ENCODE peak calls at places on chromosome 12, in five cellular contexts. H, O, U, W and C are unnamed samples.

GRCh38 chr12:2633176-2633824 is 161.5 kb upstream of the FKBP4 start:
- DNase-seq in O (no peak), W (no peak), H (peak; percentile 49), U (no peak), C (no peak)

GRCh38 chr12:43060738-43061137 is 471.2 kb upstream of the PRICKLE1 start:
- DNase-seq in U (no peak), H (no peak), O (no peak), W (no peak), C (no peak)

GRCh38 chr12:1644523-1645438 is 15.8 kb downstream of the WNT5B start:
- DNase-seq in U (no peak), H (peak; percentile 75), W (no peak), O (peak; percentile 83), C (peak; percentile 79)

GRCh38 chr12:122048156-122048555 is 26.5 kb downstream of the BCL7A start:
- DNase-seq in H (no peak), U (no peak), W (no peak), O (no peak), C (no peak)

GRCh38 chr12:88142610-88142991 is 494 bp downstream of the TMTC3 start:
- DNase-seq in W (peak; percentile 40), U (no peak), H (peak; percentile 67), O (peak; percentile 22), C (no peak)

GRCh38 chr12:124501827-124502226 is 65.6 kb downstream of the NCOR2 start:
- DNase-seq in O (no peak), W (no peak), U (no peak), H (no peak), C (no peak)

GRCh38 chr12:93456077-93456476 is 11.2 kb upstream of the MRPL42 start:
- DNase-seq in W (no peak), H (no peak), O (no peak), U (no peak), C (no peak)

GRCh38 chr12:83997425-83997824 is 915.2 kb downstream of the SLC6A15 start:
- DNase-seq in O (no peak), U (no peak), W (no peak), H (no peak), C (no peak)

GRCh38 chr12:11486623-11487444 is 91.5 kb upstream of the PRB2 start:
- DNase-seq in H (peak; percentile 77), O (peak; percentile 83), W (peak; percentile 93), U (peak; percentile 66), C (peak; percentile 80)

GRCh38 chr12:57626111-57626928 is 6.7 kb downstream of the B4GALNT1 start:
- DNase-seq in H (no peak), O (no peak), W (no peak), U (no peak), C (no peak)

GRCh38 chr12:27083861-27084271 is 1.5 kb upstream of the C12orf71 start:
- DNase-seq in U (no peak), O (no peak), W (peak; percentile 75), H (no peak), C (peak; percentile 25)

GRCh38 chr12:102343361-102344121 is 136.8 kb downstream of the IGF1 start:
- DNase-seq in U (peak; percentile 55), H (no peak), W (peak; percentile 37), O (no peak), C (no peak)

GRCh38 chr12:57118711-57119271 is 7.6 kb upstream of the STAT6 start:
- DNase-seq in W (no peak), O (no peak), U (no peak), H (no peak), C (no peak)

GRCh38 chr12:51360315-51360714 is 13.8 kb upstream of the CELA1 start:
- DNase-seq in O (no peak), W (no peak), H (no peak), U (no peak), C (no peak)

GRCh38 chr12:131048611-131048990 is 94.9 kb downstream of the ADGRD1 start:
- DNase-seq in U (no peak), O (no peak), W (no peak), H (no peak), C (no peak)

GRCh38 chr12:93832126-93832525 is 155.0 kb downstream of the CRADD start:
- DNase-seq in W (no peak), O (no peak), H (no peak), U (no peak), C (no peak)

GRCh38 chr12:122517877-122518276 is 8.9 kb downstream of the RSRC2 start:
- DNase-seq in W (no peak), U (no peak), H (no peak), O (peak; percentile 84), C (no peak)

GRCh38 chr12:3220382-3221321 is 143.5 kb downstream of the TSPAN9 start:
- DNase-seq in U (no peak), O (no peak), H (no peak), W (no peak), C (no peak)

GRCh38 chr12:13256705-13257045 is 60.1 kb downstream of the EMP1 start:
- DNase-seq in O (no peak), W (no peak), H (no peak), U (no peak), C (no peak)

GRCh38 chr12:19130224-19131019 is 889 bp downstream of the PLEKHA5 start:
- DNase-seq in O (peak; percentile 53), W (peak; percentile 62), U (peak; percentile 46), H (peak; percentile 71), C (peak; percentile 67)

GRCh38 chr12:1305063-1305434 is 289.3 kb downstream of the FBXL14 start:
- DNase-seq in W (no peak), H (no peak), O (no peak), U (no peak), C (no peak)

GRCh38 chr12:12909228-12909994 is 18.0 kb downstream of the GPRC5A start:
- DNase-seq in U (peak; percentile 30), W (no peak), H (no peak), O (no peak), C (no peak)

GRCh38 chr12:24507827-24508226 is 441.1 kb downstream of the BCAT1 start:
- DNase-seq in W (no peak), U (no peak), O (no peak), H (no peak), C (no peak)

GRCh38 chr12:118190266-118190665 is 54.3 kb downstream of the PEBP1 start:
- DNase-seq in U (no peak), W (peak; percentile 7), O (peak; percentile 36), H (no peak), C (no peak)

GRCh38 chr12:86331457-86331856 is 75.3 kb upstream of the MGAT4C start:
- DNase-seq in H (no peak), W (no peak), O (no peak), U (no peak), C (no peak)

GRCh38 chr12:46164186-46164585 is 104.7 kb downstream of the SLC38A1 start:
- DNase-seq in W (no peak), H (no peak), U (no peak), O (no peak), C (no peak)

GRCh38 chr12:112936264-112936663 is 2.0 kb upstream of the OAS3 start:
- DNase-seq in U (no peak), H (no peak), O (no peak), W (no peak), C (no peak)

GRCh38 chr12:89748791-89749190 is 40.2 kb upstream of the ATP2B1 start:
- DNase-seq in O (no peak), W (no peak), H (no peak), U (no peak), C (no peak)

GRCh38 chr12:64894827-64895475 is 70.5 kb downstream of the TBC1D30 start:
- DNase-seq in O (no peak), U (no peak), H (no peak), W (no peak), C (no peak)

GRCh38 chr12:111255261-111255660 is 113.6 kb downstream of the PHETA1 start:
- DNase-seq in U (no peak), O (no peak), W (no peak), H (no peak), C (no peak)

DNA sequence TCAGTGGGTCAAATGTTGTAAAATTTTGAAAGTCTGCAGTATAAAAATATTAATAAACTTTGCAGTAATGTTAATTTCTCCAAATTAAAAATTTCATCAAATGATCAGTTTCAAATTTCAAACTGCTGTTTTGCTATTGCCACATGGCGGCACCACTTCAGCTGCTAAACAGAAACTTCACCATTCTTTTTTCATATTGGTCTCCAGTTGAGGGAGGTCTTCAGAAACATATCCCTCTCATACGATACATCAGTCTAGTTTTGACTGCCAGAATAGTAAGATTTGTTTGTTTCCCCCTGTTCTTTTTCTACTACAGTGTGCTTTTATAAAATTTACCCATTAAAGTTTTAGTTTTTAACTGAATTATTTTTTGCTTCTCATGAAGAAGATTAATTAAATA is 4.2 kb upstream of the TRHDE start:
- DNase-seq in U (no peak), H (no peak), O (no peak), W (no peak), C (no peak)
- TF ChIP-seq CTCF in U (peak; percentile 39), H (peak; percentile 7), O (no peak), W (peak; percentile 34), C (no peak)

DNA sequence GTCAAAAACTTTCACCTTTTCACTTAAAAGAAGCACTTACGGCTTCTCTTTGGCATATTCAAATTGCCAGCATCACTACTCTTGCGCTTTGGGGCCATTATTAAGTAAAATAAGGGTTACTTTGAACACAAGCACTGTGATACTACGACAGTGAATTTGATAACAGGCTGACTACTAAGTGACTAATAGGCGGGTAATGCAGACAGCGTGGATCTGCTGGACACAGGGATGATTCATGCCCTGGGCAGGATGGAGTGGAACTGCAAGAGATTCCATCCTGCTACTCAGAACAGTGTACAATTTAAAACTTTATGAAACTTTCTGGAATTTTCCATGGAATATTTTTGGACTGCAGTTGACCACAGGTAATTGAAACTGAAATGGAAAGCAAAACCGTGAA is 45.9 kb downstream of the YEATS4 start:
- DNase-seq in O (peak; percentile 88), W (no peak), U (peak; percentile 82), H (no peak), C (peak; percentile 33)
- H3K27ac ChIP-seq in O (peak overlapping the region; percentile 48), W (no peak overlapping the region), U (peak overlapping the region; percentile 40), H (no peak overlapping the region), C (peak overlapping the region; percentile 62)

GRCh38 chr12:55812088-55812487 is 5.4 kb downstream of the SARNP start:
- DNase-seq in W (no peak), H (no peak), U (no peak), O (no peak), C (no peak)

GRCh38 chr12:55816876-55817351 is 610 bp downstream of the SARNP start:
- DNase-seq in W (peak; percentile 31), O (peak; percentile 38), H (no peak), U (no peak), C (no peak)

GRCh38 chr12:55817352-55818139 is at the start of the genes ORMDL2 and SARNP:
- DNase-seq in W (peak; percentile 99), O (peak; percentile 99), U (peak; percentile 99), H (peak; percentile 97), C (peak; percentile 99)

GRCh38 chr12:55815473-55815872 is 2.1 kb downstream of the SARNP start:
- DNase-seq in H (no peak), W (no peak), U (no peak), O (no peak), C (no peak)

GRCh38 chr12:55814257-55814656 is 3.3 kb downstream of the SARNP start:
- DNase-seq in H (no peak), O (no peak), W (no peak), U (no peak), C (no peak)
- H3K4me1 ChIP-seq in H (peaks cover 30% of the 10 kb centered on the region), O (peaks cover 48% of the 10 kb centered on the region), W (peaks cover 14% of the 10 kb centered on the region), U (peaks cover 17% of the 10 kb centered on the region), C (peaks cover 54% of the 10 kb centered on the region)

DNA sequence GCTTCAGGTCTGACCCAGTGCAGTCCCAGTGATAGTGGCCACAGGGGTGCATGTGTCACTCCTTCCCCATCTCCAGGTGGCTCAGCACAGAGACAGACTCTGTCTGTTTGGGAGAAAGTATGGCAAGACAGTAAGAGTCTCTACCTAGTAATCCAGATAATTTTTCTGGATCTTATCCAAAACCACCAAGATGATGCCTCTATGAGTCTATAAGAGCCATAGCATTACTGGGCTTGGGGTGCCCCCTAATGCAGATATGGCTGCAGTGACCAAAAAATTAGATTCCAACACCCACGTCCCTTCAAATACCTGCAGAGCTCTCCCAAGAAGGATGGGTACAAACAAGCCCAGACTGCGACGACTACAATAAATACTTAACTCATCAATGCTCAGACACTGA is 123.8 kb downstream of the GRIP1 start:
- DNase-seq in W (no peak), O (no peak), H (no peak), U (no peak), C (no peak)
- TF ChIP-seq CTCF in W (no peak), O (no peak), H (no peak), U (peak; percentile 22), C (no peak)